ENCODE peak calls at places on chromosomes 3 and 15, in four cellular contexts. One of them, this sample, is unnamed.
A peak's percentile ranks its signal among the peaks of the same experiment; 100 is the strongest.

GRCh38 chr3:111803123-111803593 is 55.9 kb upstream of the PHLDB2 start:
- DNase-seq in kidney epithelial cell: peak; percentile 86
- DNase-seq in naive thymus-derived CD4-positive, alpha-beta T cell: no peak
- DNase-seq in Peyer's patch: peak; percentile 27
- DNase-seq in this sample: no peak

GRCh38 chr15:63605816-63606215 is 8.6 kb downstream of the FBXL22 start:
- DNase-seq in Peyer's patch: peak; percentile 59
- DNase-seq in naive thymus-derived CD4-positive, alpha-beta T cell: no peak
- DNase-seq in kidney epithelial cell: no peak
- DNase-seq in this sample: peak; percentile 78

GRCh38 chr3:79473993-79474392 is 293.8 kb downstream of the ROBO1 start:
- DNase-seq in kidney epithelial cell: peak; percentile 26
- DNase-seq in naive thymus-derived CD4-positive, alpha-beta T cell: no peak
- DNase-seq in Peyer's patch: no peak
- DNase-seq in this sample: no peak

GRCh38 chr3:146903927-146904326 is 298.8 kb upstream of the PLSCR5 start:
- DNase-seq in naive thymus-derived CD4-positive, alpha-beta T cell: no peak
- DNase-seq in Peyer's patch: no peak
- DNase-seq in kidney epithelial cell: no peak
- DNase-seq in this sample: no peak

GRCh38 chr15:32715276-32715675 is 2.5 kb upstream of the GREM1 start:
- DNase-seq in naive thymus-derived CD4-positive, alpha-beta T cell: no peak
- DNase-seq in Peyer's patch: no peak
- DNase-seq in kidney epithelial cell: peak; percentile 56
- DNase-seq in this sample: no peak

GRCh38 chr3:39705351-39705900 is 104.0 kb upstream of the MYRIP start:
- DNase-seq in kidney epithelial cell: no peak
- DNase-seq in naive thymus-derived CD4-positive, alpha-beta T cell: no peak
- DNase-seq in Peyer's patch: no peak
- DNase-seq in this sample: no peak

GRCh38 chr3:42179110-42179725 is 86.8 kb downstream of the CCK start:
- DNase-seq in naive thymus-derived CD4-positive, alpha-beta T cell: no peak
- DNase-seq in Peyer's patch: no peak
- DNase-seq in kidney epithelial cell: peak; percentile 85
- DNase-seq in this sample: no peak

GRCh38 chr3:182533394-182533793 is 259.9 kb upstream of the ATP11B start:
- DNase-seq in Peyer's patch: no peak
- DNase-seq in kidney epithelial cell: no peak
- DNase-seq in naive thymus-derived CD4-positive, alpha-beta T cell: no peak
- DNase-seq in this sample: no peak

GRCh38 chr15:29686079-29686425 is 136.2 kb downstream of the TJP1 start:
- DNase-seq in Peyer's patch: no peak
- DNase-seq in naive thymus-derived CD4-positive, alpha-beta T cell: no peak
- DNase-seq in kidney epithelial cell: no peak
- DNase-seq in this sample: no peak

GRCh38 chr3:194140520-194141414 is 4.8 kb downstream of the HES1 start:
- DNase-seq in naive thymus-derived CD4-positive, alpha-beta T cell: no peak
- DNase-seq in Peyer's patch: peak; percentile 28
- DNase-seq in kidney epithelial cell: no peak
- DNase-seq in this sample: no peak

GRCh38 chr3:193367868-193368267 is 10.7 kb downstream of the ATP13A5 start:
- DNase-seq in Peyer's patch: no peak
- DNase-seq in kidney epithelial cell: no peak
- DNase-seq in naive thymus-derived CD4-positive, alpha-beta T cell: no peak
- DNase-seq in this sample: no peak

GRCh38 chr15:75606711-75607684 is 18.5 kb downstream of the SNUPN start:
- DNase-seq in Peyer's patch: peak; percentile 41
- DNase-seq in naive thymus-derived CD4-positive, alpha-beta T cell: no peak
- DNase-seq in kidney epithelial cell: no peak
- DNase-seq in this sample: peak; percentile 89

GRCh38 chr3:149188494-149188893 is 33.1 kb downstream of the CP start:
- DNase-seq in kidney epithelial cell: no peak
- DNase-seq in Peyer's patch: no peak
- DNase-seq in naive thymus-derived CD4-positive, alpha-beta T cell: no peak
- DNase-seq in this sample: no peak

GRCh38 chr15:69082556-69082955 is 68.1 kb downstream of the NOX5 start:
- DNase-seq in kidney epithelial cell: no peak
- DNase-seq in naive thymus-derived CD4-positive, alpha-beta T cell: no peak
- DNase-seq in Peyer's patch: no peak
- DNase-seq in this sample: no peak

GRCh38 chr3:113265281-113265680 is 53.9 kb downstream of the BOC start:
- DNase-seq in kidney epithelial cell: no peak
- DNase-seq in Peyer's patch: no peak
- DNase-seq in naive thymus-derived CD4-positive, alpha-beta T cell: no peak
- DNase-seq in this sample: no peak

GRCh38 chr3:143170676-143171075 is 51.1 kb downstream of the CHST2 start:
- DNase-seq in Peyer's patch: no peak
- DNase-seq in naive thymus-derived CD4-positive, alpha-beta T cell: no peak
- DNase-seq in kidney epithelial cell: no peak
- DNase-seq in this sample: peak; percentile 90

GRCh38 chr3:11764931-11765363 is 81.7 kb downstream of the TAMM41 start:
- DNase-seq in kidney epithelial cell: peak; percentile 86
- DNase-seq in Peyer's patch: no peak
- DNase-seq in naive thymus-derived CD4-positive, alpha-beta T cell: no peak
- DNase-seq in this sample: no peak

GRCh38 chr3:28117598-28117997 is 123.8 kb upstream of the CMC1 start:
- DNase-seq in Peyer's patch: no peak
- DNase-seq in naive thymus-derived CD4-positive, alpha-beta T cell: no peak
- DNase-seq in kidney epithelial cell: no peak
- DNase-seq in this sample: no peak

GRCh38 chr3:111392911-111393351 is 149.1 kb upstream of the CD96 start:
- DNase-seq in kidney epithelial cell: no peak
- DNase-seq in Peyer's patch: peak; percentile 20
- DNase-seq in naive thymus-derived CD4-positive, alpha-beta T cell: no peak
- DNase-seq in this sample: peak; percentile 69

GRCh38 chr3:188196232-188196990 is 42.5 kb downstream of the LPP start:
- DNase-seq in kidney epithelial cell: no peak
- DNase-seq in Peyer's patch: no peak
- DNase-seq in naive thymus-derived CD4-positive, alpha-beta T cell: no peak
- DNase-seq in this sample: no peak

GRCh38 chr15:64536244-64536836 is 76.0 kb downstream of the ZNF609 start:
- DNase-seq in kidney epithelial cell: peak; percentile 69
- DNase-seq in naive thymus-derived CD4-positive, alpha-beta T cell: no peak
- DNase-seq in Peyer's patch: no peak
- DNase-seq in this sample: no peak

GRCh38 chr3:23324745-23325144 is 121.6 kb downstream of the UBE2E2 start:
- DNase-seq in kidney epithelial cell: no peak
- DNase-seq in Peyer's patch: no peak
- DNase-seq in naive thymus-derived CD4-positive, alpha-beta T cell: no peak
- DNase-seq in this sample: peak; percentile 41

GRCh38 chr3:149879872-149880271 is 66.9 kb downstream of the RNF13 start:
- DNase-seq in naive thymus-derived CD4-positive, alpha-beta T cell: no peak
- DNase-seq in Peyer's patch: peak; percentile 19
- DNase-seq in kidney epithelial cell: peak; percentile 28
- DNase-seq in this sample: peak; percentile 17

GRCh38 chr3:16369247-16369646 is 104.2 kb downstream of the OXNAD1 start:
- DNase-seq in kidney epithelial cell: no peak
- DNase-seq in Peyer's patch: no peak
- DNase-seq in naive thymus-derived CD4-positive, alpha-beta T cell: no peak
- DNase-seq in this sample: no peak

GRCh38 chr3:9398715-9399708 is 1.6 kb downstream of the SETD5 start:
- DNase-seq in kidney epithelial cell: no peak
- DNase-seq in naive thymus-derived CD4-positive, alpha-beta T cell: no peak
- DNase-seq in Peyer's patch: no peak
- DNase-seq in this sample: no peak

GRCh38 chr3:58049143-58049785 is 41.0 kb downstream of the FLNB start:
- DNase-seq in naive thymus-derived CD4-positive, alpha-beta T cell: no peak
- DNase-seq in kidney epithelial cell: peak; percentile 97
- DNase-seq in Peyer's patch: no peak
- DNase-seq in this sample: no peak

GRCh38 chr3:78427303-78427702 is 1340.5 kb downstream of the ROBO1 start:
- DNase-seq in kidney epithelial cell: no peak
- DNase-seq in naive thymus-derived CD4-positive, alpha-beta T cell: no peak
- DNase-seq in Peyer's patch: no peak
- DNase-seq in this sample: no peak

GRCh38 chr3:15007681-15008141 is 57.4 kb downstream of the MRPS25 start:
- DNase-seq in naive thymus-derived CD4-positive, alpha-beta T cell: no peak
- DNase-seq in kidney epithelial cell: no peak
- DNase-seq in Peyer's patch: no peak
- DNase-seq in this sample: no peak

GRCh38 chr15:65791335-65792129 is 561 bp downstream of the DENND4A start:
- DNase-seq in naive thymus-derived CD4-positive, alpha-beta T cell: peak; percentile 37
- DNase-seq in Peyer's patch: peak; percentile 74
- DNase-seq in kidney epithelial cell: no peak
- DNase-seq in this sample: peak; percentile 5

GRCh38 chr15:63083541-63083940 is 38.1 kb upstream of the LACTB start:
- DNase-seq in kidney epithelial cell: no peak
- DNase-seq in naive thymus-derived CD4-positive, alpha-beta T cell: no peak
- DNase-seq in Peyer's patch: no peak
- DNase-seq in this sample: no peak

GRCh38 chr15:93289951-93290350 is 200.9 kb upstream of the RGMA start:
- DNase-seq in Peyer's patch: no peak
- DNase-seq in kidney epithelial cell: no peak
- DNase-seq in naive thymus-derived CD4-positive, alpha-beta T cell: no peak
- DNase-seq in this sample: peak; percentile 100

DNA sequence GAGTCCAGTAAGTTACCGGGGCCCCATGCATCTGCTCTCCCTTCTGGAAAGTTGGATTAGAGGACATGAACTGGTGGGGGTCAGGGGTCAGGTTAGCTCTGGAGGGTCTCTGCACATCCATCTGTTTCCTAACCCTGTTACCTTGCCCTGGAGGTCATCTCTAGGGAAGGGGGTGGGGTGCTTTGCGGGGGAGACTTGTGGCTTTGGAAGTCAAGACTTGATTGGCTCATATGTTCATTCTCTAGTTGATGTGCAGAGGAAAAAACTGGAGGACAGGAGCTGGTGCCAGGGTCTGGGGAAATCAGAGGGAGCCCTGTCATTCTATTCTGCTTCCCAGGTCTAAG is 42.9 kb upstream of the ROPN1 start:
- DNase-seq in kidney epithelial cell: no peak
- DNase-seq in naive thymus-derived CD4-positive, alpha-beta T cell: no peak
- DNase-seq in Peyer's patch: no peak
- DNase-seq in this sample: no peak
- H3K4me3 ChIP-seq in kidney epithelial cell: peak overlapping the region; percentile 70
- H3K4me3 ChIP-seq in naive thymus-derived CD4-positive, alpha-beta T cell: no peak overlapping the region
- H3K4me3 ChIP-seq in Peyer's patch: no peak overlapping the region
- H3K4me3 ChIP-seq in this sample: no peak overlapping the region

DNA sequence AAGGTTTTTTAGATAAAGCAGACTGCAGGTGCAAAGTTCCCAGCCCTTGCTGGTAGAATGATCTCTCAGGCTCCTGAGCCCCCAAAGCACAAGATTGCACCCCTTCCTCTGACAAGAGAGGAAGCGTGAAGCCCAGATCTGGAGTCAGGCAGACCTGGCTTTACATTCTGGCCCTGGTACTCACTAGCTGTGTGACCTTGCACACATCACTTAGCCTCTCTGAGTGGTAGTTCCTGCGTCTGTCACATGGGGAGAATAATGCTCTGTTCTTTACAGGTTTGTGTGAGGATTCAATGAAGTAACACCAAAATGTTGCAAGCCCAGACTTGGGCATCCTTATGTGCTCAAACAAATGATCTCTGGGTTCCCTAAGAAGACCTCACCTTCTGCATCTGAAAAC is 141.5 kb downstream of the SMAD6 start:
- DNase-seq in Peyer's patch: no peak
- DNase-seq in kidney epithelial cell: no peak
- DNase-seq in naive thymus-derived CD4-positive, alpha-beta T cell: no peak
- DNase-seq in this sample: no peak
- H3K4me3 ChIP-seq in Peyer's patch: no peak overlapping the region
- H3K4me3 ChIP-seq in kidney epithelial cell: no peak overlapping the region
- H3K4me3 ChIP-seq in naive thymus-derived CD4-positive, alpha-beta T cell: no peak overlapping the region
- H3K4me3 ChIP-seq in this sample: no peak overlapping the region

GRCh38 chr15:40399370-40399769 is 6.2 kb upstream of the IVD start:
- DNase-seq in naive thymus-derived CD4-positive, alpha-beta T cell: no peak
- DNase-seq in kidney epithelial cell: no peak
- DNase-seq in Peyer's patch: no peak
- DNase-seq in this sample: no peak
- H3K4me3 ChIP-seq in naive thymus-derived CD4-positive, alpha-beta T cell: no peak overlapping the region
- H3K4me3 ChIP-seq in kidney epithelial cell: no peak overlapping the region
- H3K4me3 ChIP-seq in Peyer's patch: no peak overlapping the region
- H3K4me3 ChIP-seq in this sample: no peak overlapping the region

GRCh38 chr15:72781621-72782020 is 1.9 kb downstream of the ADPGK start:
- DNase-seq in kidney epithelial cell: no peak
- DNase-seq in naive thymus-derived CD4-positive, alpha-beta T cell: no peak
- DNase-seq in Peyer's patch: no peak
- DNase-seq in this sample: no peak
- H3K4me3 ChIP-seq in kidney epithelial cell: no peak overlapping the region
- H3K4me3 ChIP-seq in naive thymus-derived CD4-positive, alpha-beta T cell: no peak overlapping the region
- H3K4me3 ChIP-seq in Peyer's patch: no peak overlapping the region
- H3K4me3 ChIP-seq in this sample: peak overlapping the region; percentile 79

DNA sequence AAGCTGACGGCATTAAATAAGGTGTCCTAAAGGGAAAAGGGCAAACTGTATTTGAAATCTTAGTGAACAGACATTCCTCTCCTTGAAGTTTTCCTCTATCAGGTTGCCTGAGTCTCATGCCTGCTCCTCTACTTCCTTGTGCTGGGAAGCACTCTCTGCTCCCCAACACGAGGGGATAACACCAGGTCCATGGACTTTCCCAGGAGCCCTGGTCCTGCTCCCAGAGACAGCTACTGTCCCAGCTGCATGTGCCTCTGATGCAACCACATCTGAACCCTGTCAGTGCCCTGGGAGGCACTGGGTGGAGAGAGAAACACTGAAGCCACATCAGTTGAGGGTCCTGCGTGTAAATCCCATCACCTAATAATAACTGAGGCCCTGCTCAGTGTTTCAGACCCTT is 7.4 kb downstream of the TLR9 start:
- DNase-seq in naive thymus-derived CD4-positive, alpha-beta T cell: no peak
- DNase-seq in kidney epithelial cell: no peak
- DNase-seq in Peyer's patch: no peak
- DNase-seq in this sample: no peak
- H3K4me3 ChIP-seq in naive thymus-derived CD4-positive, alpha-beta T cell: peak overlapping the region; percentile 40
- H3K4me3 ChIP-seq in kidney epithelial cell: no peak overlapping the region
- H3K4me3 ChIP-seq in Peyer's patch: no peak overlapping the region
- H3K4me3 ChIP-seq in this sample: peak overlapping the region; percentile 24

This sample was measured in Jurkat, Clone E6-1.